ENCODE peak calls at places on chromosomes 7 and 10, in six cellular contexts. F, B, N, M, H and R are unnamed samples.

GRCh38 chr10:114258274-114258840 is 19.3 kb downstream of the VWA2 start:
- DNase-seq in H (no peak), F (no peak), N (peak; percentile 74), M (no peak), B (no peak), R (no peak)

GRCh38 chr7:967361-968082 is 7.8 kb downstream of the COX19 start:
- DNase-seq in H (no peak), B (no peak), M (no peak), N (no peak), F (no peak), R (no peak)

GRCh38 chr7:149856-150636 is 42.3 kb upstream of the FAM20C start:
- DNase-seq in M (peak; percentile 50), F (no peak), B (no peak), H (no peak), N (no peak), R (no peak)

GRCh38 chr10:113605207-113605606 is 52.4 kb downstream of the HABP2 start:
- DNase-seq in M (no peak), H (no peak), B (no peak), F (no peak), N (no peak), R (no peak)

GRCh38 chr7:155516466-155516865 is 29.9 kb downstream of the CNPY1 start:
- DNase-seq in B (no peak), H (no peak), N (no peak), M (no peak), F (no peak), R (no peak)

GRCh38 chr7:38685851-38686250 is 54.7 kb upstream of the AMPH start:
- DNase-seq in F (no peak), N (no peak), M (no peak), B (no peak), H (no peak), R (no peak)

GRCh38 chr7:120988591-120989299 is at the start of gene CPED1:
- DNase-seq in M (peak; percentile 60), N (peak; percentile 98), B (peak; percentile 90), H (no peak), F (peak; percentile 37), R (peak; percentile 70)

GRCh38 chr7:2829040-2829439 is 15.1 kb downstream of the GNA12 start:
- DNase-seq in H (no peak), F (no peak), M (no peak), B (no peak), N (no peak), R (peak; percentile 91)

GRCh38 chr7:68929712-68930395 is 668.4 kb upstream of the AUTS2 start:
- DNase-seq in H (no peak), N (no peak), M (no peak), F (no peak), B (peak; percentile 2), R (no peak)

GRCh38 chr7:4028221-4028620 is 653.9 kb upstream of the FOXK1 start:
- DNase-seq in M (no peak), H (no peak), B (no peak), F (no peak), N (no peak), R (no peak)

GRCh38 chr7:75951506-75951905 is 36.6 kb downstream of the POR start:
- DNase-seq in B (peak; percentile 68), M (no peak), F (no peak), N (peak; percentile 94), H (no peak), R (peak; percentile 95)

GRCh38 chr10:83289373-83289772 is 849.9 kb upstream of the GHITM start:
- DNase-seq in H (no peak), F (peak; percentile 48), M (no peak), N (no peak), B (no peak), R (no peak)

GRCh38 chr7:93632371-93632770 is 57.8 kb upstream of the CALCR start:
- DNase-seq in M (no peak), H (no peak), B (no peak), N (no peak), F (no peak), R (no peak)

GRCh38 chr10:132450825-132451505 is 54.0 kb downstream of the PWWP2B start:
- DNase-seq in B (no peak), M (no peak), F (no peak), N (no peak), H (no peak), R (no peak)

GRCh38 chr10:83943920-83944319 is 195.4 kb upstream of the GHITM start:
- DNase-seq in H (no peak), N (no peak), M (no peak), B (no peak), F (no peak), R (no peak)

GRCh38 chr7:30367561-30367960 is 83.2 kb downstream of the ZNRF2 start:
- DNase-seq in H (no peak), N (no peak), B (no peak), M (no peak), F (no peak), R (peak; percentile 65)

GRCh38 chr10:132942740-132943554 is 577 bp upstream of the CFAP46 start:
- DNase-seq in F (no peak), H (no peak), N (no peak), B (no peak), M (no peak), R (no peak)

GRCh38 chr10:121610798-121611325 is 12.6 kb upstream of the FGFR2 start:
- DNase-seq in M (no peak), H (no peak), F (no peak), N (no peak), B (no peak), R (peak; percentile 20)

GRCh38 chr7:77184990-77185389 is 14.6 kb downstream of the FGL2 start:
- DNase-seq in B (no peak), F (no peak), H (no peak), N (peak; percentile 29), M (no peak), R (no peak)

GRCh38 chr10:89283174-89283987 is 18.5 kb upstream of the IFIT2 start:
- DNase-seq in H (no peak), B (peak; percentile 64), F (no peak), M (no peak), N (peak; percentile 61), R (no peak)
- H3K9ac ChIP-seq in H (no peak overlapping the region), B (peak overlapping the region; percentile 39), F (no peak overlapping the region), M (no peak overlapping the region), N (peak overlapping the region; percentile 90), R (no peak overlapping the region)

GRCh38 chr10:116658152-116658551 is 37.4 kb downstream of the PNLIPRP2 start:
- DNase-seq in F (no peak), N (no peak), H (no peak), M (no peak), B (no peak), R (no peak)

GRCh38 chr10:116655573-116655972 is 34.8 kb downstream of the PNLIPRP2 start:
- DNase-seq in B (no peak), N (no peak), H (no peak), M (no peak), F (no peak), R (no peak)

GRCh38 chr10:116660860-116661259 is 40.1 kb downstream of the PNLIPRP2 start:
- DNase-seq in B (no peak), M (peak; percentile 13), F (no peak), H (no peak), N (no peak), R (no peak)

GRCh38 chr10:116663342-116663741 is 42.6 kb downstream of the PNLIPRP2 start:
- DNase-seq in N (no peak), M (peak; percentile 16), B (no peak), H (no peak), F (no peak), R (no peak)

DNA sequence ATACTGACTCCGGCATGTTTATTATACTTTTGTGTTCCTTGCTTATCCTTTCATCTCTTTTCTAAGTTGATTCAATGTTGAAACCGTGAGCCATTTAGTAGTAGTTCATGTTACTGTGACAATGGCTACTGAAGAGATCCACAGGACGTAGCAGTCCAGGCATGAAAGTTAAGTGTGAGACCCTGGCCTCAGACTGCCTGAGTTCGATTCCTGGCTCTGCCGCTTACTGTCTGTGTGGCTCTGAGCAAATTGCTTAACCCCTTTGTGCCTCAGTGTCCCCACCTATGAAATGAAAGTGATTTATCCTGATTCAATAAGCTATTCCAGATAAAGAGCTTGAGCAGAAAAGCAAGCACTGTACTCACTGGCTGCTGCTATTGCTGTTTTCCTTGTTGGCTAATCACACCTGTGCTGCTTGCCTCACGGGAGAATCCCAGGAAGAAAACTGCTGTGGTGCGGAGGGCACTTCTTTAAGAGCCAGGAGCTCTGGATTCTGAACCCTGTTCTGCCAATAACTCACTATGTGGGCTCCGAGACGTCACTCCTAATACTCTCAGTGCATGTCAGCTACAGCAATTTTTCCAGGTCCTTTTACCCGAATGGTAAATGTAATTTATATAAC is 38.4 kb downstream of the PNLIPRP2 start:
- DNase-seq in F (no peak), N (no peak), B (no peak), M (no peak), H (no peak), R (no peak)
- H3K14ac ChIP-seq in F (no peak overlapping the region), N (no peak overlapping the region), B (no peak overlapping the region), M (no peak overlapping the region), H (no peak overlapping the region), R (no peak overlapping the region)

DNA sequence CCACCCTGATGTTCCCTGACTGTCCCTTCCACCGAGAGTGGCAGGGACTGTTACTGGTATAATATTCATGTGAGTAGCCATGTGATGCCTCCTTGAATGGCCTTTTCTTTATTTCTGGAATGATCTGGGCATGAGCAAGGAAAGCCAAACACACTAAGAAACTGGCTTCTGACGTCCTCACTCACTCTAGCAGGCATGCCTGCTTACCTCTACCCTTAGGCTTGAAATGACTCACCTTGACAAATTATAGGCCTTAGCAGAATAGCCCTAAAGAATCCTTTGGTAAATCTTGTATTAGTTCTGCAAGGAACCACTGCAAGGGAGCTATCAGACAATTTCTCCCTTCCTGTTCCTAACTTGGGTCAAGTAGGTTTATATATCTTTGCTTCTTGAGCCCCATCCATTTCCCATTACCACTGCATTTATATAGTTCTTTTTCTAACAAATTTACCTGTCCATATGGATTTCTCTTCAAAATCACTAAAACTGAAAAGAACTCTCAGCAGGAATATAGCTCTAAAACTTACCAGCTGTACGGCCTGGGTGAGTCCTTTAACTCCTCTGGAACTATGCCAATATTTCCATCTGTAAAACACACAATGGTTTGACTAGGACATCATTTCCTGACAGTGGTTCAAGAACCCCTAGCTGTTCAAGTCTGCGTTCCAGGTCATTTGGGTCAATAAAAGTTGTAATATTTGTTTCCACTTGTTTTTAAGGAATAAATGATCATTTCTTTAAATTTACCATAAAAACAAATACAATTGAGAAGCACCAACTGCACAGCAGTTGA is 13.0 kb upstream of the NDUFA5 start:
- DNase-seq in F (no peak), N (no peak), B (no peak), M (no peak), H (no peak), R (peak; percentile 72)
- H3K27ac ChIP-seq in F (no peak overlapping the region), N (no peak overlapping the region), B (no peak overlapping the region), M (no peak overlapping the region), H (no peak overlapping the region), R (no peak overlapping the region)

GRCh38 chr7:74101061-74101681 is 17.6 kb downstream of the LIMK1 start:
- DNase-seq in N (no peak), H (no peak), F (no peak), B (no peak), M (no peak), R (peak; percentile 53)

GRCh38 chr7:74099031-74099430 is 15.4 kb downstream of the LIMK1 start:
- DNase-seq in N (no peak), B (no peak), H (no peak), M (no peak), F (no peak), R (no peak)

GRCh38 chr7:74094224-74095095 is 10.9 kb downstream of the LIMK1 start:
- DNase-seq in N (peak; percentile 97), B (peak; percentile 95), M (peak; percentile 85), H (peak; percentile 79), F (peak; percentile 54), R (peak; percentile 66)

GRCh38 chr7:74093671-74094223 is 10.1 kb downstream of the LIMK1 start:
- DNase-seq in H (no peak), B (no peak), M (peak; percentile 59), F (no peak), N (no peak), R (no peak)

GRCh38 chr7:74097937-74098614 is 14.5 kb downstream of the LIMK1 start:
- DNase-seq in M (no peak), N (peak; percentile 97), H (no peak), B (peak; percentile 96), F (no peak), R (no peak)
- H3K9ac ChIP-seq in M (no peak overlapping the region), N (peak overlapping the region; percentile 84), H (no peak overlapping the region), B (no peak overlapping the region), F (no peak overlapping the region), R (no peak overlapping the region)